ENCODE peak calls at places on chromosomes 16 and 17, in ten cellular contexts. B is fibroblast of villous mesenchyme, W is skeletal muscle cell, O is NCI-H1048, D is posterior cingulate gyrus, C is retina, K is GF-D8, A is ELR, P is H7, U is WTC11. M is an unnamed sample.

GRCh38 chr16:22973451-22973991 is 159.6 kb downstream of the HS3ST2 start:
- DNase-seq in W (no peak), A (no peak), B (no peak), P (no peak), U (no peak), C (no peak), D (no peak), O (no peak), K (no peak), M (no peak)

GRCh38 chr16:85195884-85196816 is 83.9 kb upstream of the CIBAR2 start:
- DNase-seq in B (no peak), D (no peak), A (no peak), U (no peak), W (no peak), K (no peak), O (no peak), P (no peak), C (no peak), M (no peak)

GRCh38 chr16:81995651-81996050 is 15.6 kb downstream of the SDR42E1 start:
- DNase-seq in O (no peak), U (no peak), A (peak), C (no peak), P (no peak), D (no peak), B (peak), W (no peak), K (no peak), M (no peak)

GRCh38 chr17:49508061-49508865 is 13.2 kb downstream of the NGFR start:
- DNase-seq in W (no peak), A (peak), B (peak), U (peak), K (no peak), O (no peak), P (peak), C (no peak), D (no peak), M (peak)

GRCh38 chr17:82320956-82321927 is 3.8 kb upstream of the CD7 start:
- DNase-seq in A (peak), O (no peak), K (no peak), C (no peak), W (no peak), B (no peak), U (peak), P (peak), D (no peak), M (peak)

GRCh38 chr17:55089955-55090573 is 121.5 kb downstream of the STXBP4 start:
- DNase-seq in W (no peak), O (no peak), C (no peak), D (no peak), U (no peak), A (peak), K (no peak), B (peak), P (no peak), M (peak)

GRCh38 chr16:81456523-81457325 is 12.1 kb downstream of the CMIP start:
- DNase-seq in C (no peak), A (no peak), K (no peak), P (peak), B (no peak), U (no peak), O (no peak), D (no peak), W (no peak), M (no peak)

GRCh38 chr16:55552621-55553020 is 13.9 kb upstream of the CAPNS2 start:
- DNase-seq in B (peak), O (no peak), A (peak), P (no peak), D (no peak), K (no peak), U (no peak), C (no peak), W (peak), M (no peak)

GRCh38 chr17:47694018-47694817 is at the start of gene TBKBP1:
- DNase-seq in A (peak), U (peak), P (peak), B (peak), O (no peak), W (peak), D (peak), C (peak), K (peak), M (peak)

GRCh38 chr17:81049372-81049911 is 14.5 kb downstream of the BAIAP2 start:
- DNase-seq in O (no peak), C (peak), P (no peak), D (no peak), A (no peak), B (no peak), W (no peak), K (peak), U (no peak), M (no peak)

GRCh38 chr17:48052956-48053757 is 5.0 kb downstream of the NFE2L1 start:
- DNase-seq in C (no peak), O (no peak), P (no peak), W (no peak), D (peak), K (no peak), A (peak), B (peak), U (no peak), M (no peak)

GRCh38 chr17:43890240-43890639 is 17.1 kb downstream of the MPP2 start:
- DNase-seq in A (no peak), K (no peak), W (no peak), D (no peak), C (no peak), O (no peak), P (no peak), U (no peak), B (no peak), M (no peak)

M was measured in neural progenitor cell.